ENCODE peak calls at places on chromosomes 7 and 10, in ten cellular contexts. N is OCI-LY7, O is astrocyte of the spinal cord, V is WTC11, K is Panc1, U is BE2C, I is WERI-Rb-1, G is Peyer's patch, D is neural crest cell, Q is nephron progenitor cell. X is an unnamed sample.
A peak's percentile ranks its signal among the peaks of the same experiment; 100 is the strongest.

GRCh38 chr10:115745943-115746342 is 527.1 kb downstream of the GFRA1 start:
- DNase-seq in V (no peak), I (no peak), U (no peak), N (no peak), Q (no peak), G (no peak), O (no peak), K (no peak), D (no peak), X (no peak)

GRCh38 chr7:47819054-47819920 is 129.0 kb downstream of the PKD1L1 start:
- DNase-seq in O (peak; percentile 83), U (peak; percentile 75), G (peak; percentile 69), D (peak; percentile 79), N (peak; percentile 80), Q (peak; percentile 79), K (peak; percentile 82), I (peak; percentile 49), V (peak; percentile 64), X (no peak)

GRCh38 chr10:14023612-14024348 is 306.9 kb downstream of the FRMD4A start:
- DNase-seq in O (no peak), G (no peak), N (no peak), V (no peak), U (no peak), Q (no peak), K (no peak), D (no peak), I (no peak), X (no peak)

GRCh38 chr7:130896051-130896881 is 162.3 kb upstream of the KLF14 start:
- DNase-seq in N (no peak), U (no peak), G (no peak), V (no peak), K (peak; percentile 72), I (no peak), O (no peak), D (no peak), Q (no peak), X (no peak)

GRCh38 chr10:72691470-72692056 is 380 bp upstream of the MCU start:
- DNase-seq in U (no peak), Q (no peak), K (peak; percentile 77), N (no peak), I (no peak), D (no peak), G (no peak), O (no peak), V (no peak), X (no peak)

GRCh38 chr10:74432841-74433594 is 282.0 kb downstream of the ADK start:
- DNase-seq in Q (no peak), D (no peak), K (no peak), N (no peak), U (no peak), I (no peak), G (no peak), V (no peak), O (peak; percentile 60), X (no peak)

GRCh38 chr10:72204296-72204695 is 11.5 kb upstream of the ANAPC16 start:
- DNase-seq in K (no peak), V (no peak), Q (no peak), D (no peak), N (no peak), U (no peak), I (no peak), O (no peak), G (no peak), X (no peak)

GRCh38 chr10:29522038-29522855 is 112.5 kb downstream of the SVIL start:
- DNase-seq in V (no peak), U (no peak), N (no peak), K (no peak), I (no peak), O (peak; percentile 71), Q (no peak), G (no peak), D (no peak), X (no peak)

GRCh38 chr10:132550366-132551092 is 12.9 kb downstream of the INPP5A start:
- DNase-seq in N (peak; percentile 51), V (no peak), G (no peak), Q (no peak), I (no peak), K (no peak), O (no peak), D (no peak), U (no peak), X (no peak)

GRCh38 chr10:43067391-43068135 is 9.3 kb upstream of the RET start:
- DNase-seq in I (no peak), Q (no peak), O (no peak), N (no peak), G (no peak), K (no peak), D (no peak), V (no peak), U (peak; percentile 25), X (no peak)

GRCh38 chr10:91006752-91007346 is 86.0 kb upstream of the ANKRD1 start:
- DNase-seq in G (no peak), D (no peak), K (no peak), O (no peak), Q (no peak), U (no peak), N (peak; percentile 23), V (no peak), I (no peak), X (no peak)

GRCh38 chr10:86653379-86653778 is 968 bp upstream of the OPN4 start:
- DNase-seq in K (no peak), I (no peak), D (no peak), O (no peak), V (no peak), U (no peak), G (no peak), Q (no peak), N (no peak), X (peak; percentile 23)

GRCh38 chr7:116165717-116166116 is 44.6 kb upstream of the TES start:
- DNase-seq in N (no peak), U (no peak), V (no peak), D (no peak), I (no peak), O (no peak), Q (no peak), K (no peak), G (no peak), X (peak; percentile 62)

GRCh38 chr7:116162236-116162635 is 48.1 kb upstream of the TES start:
- DNase-seq in O (no peak), U (no peak), D (no peak), I (no peak), Q (no peak), G (no peak), N (no peak), V (no peak), K (no peak), X (no peak)

GRCh38 chr7:116161733-116162132 is 48.6 kb upstream of the TES start:
- DNase-seq in K (no peak), D (no peak), G (no peak), Q (no peak), N (no peak), I (no peak), V (no peak), U (no peak), O (no peak), X (no peak)

GRCh38 chr7:116164552-116164951 is 45.8 kb upstream of the TES start:
- DNase-seq in I (no peak), D (no peak), V (no peak), Q (no peak), U (no peak), O (no peak), G (no peak), N (no peak), K (no peak), X (no peak)

DNA sequence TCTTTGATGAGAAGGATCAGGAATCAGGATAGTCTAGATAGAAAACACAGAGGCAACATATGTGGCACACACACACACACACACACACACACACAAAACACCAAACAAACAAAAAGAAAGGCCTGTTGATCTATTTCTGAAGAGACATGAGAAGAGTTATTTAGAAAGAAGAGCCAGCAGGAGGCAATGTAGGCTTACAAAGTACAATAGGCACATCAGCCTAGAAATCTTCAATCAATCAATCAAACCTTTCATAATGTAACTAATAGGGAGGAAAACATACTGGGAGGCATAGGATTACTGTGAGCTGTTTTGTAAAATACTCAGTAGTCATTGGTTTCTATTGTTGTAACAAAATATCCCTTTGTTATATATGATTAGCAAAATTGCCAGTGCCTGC is 47.3 kb upstream of the TES start:
- DNase-seq in I (no peak), V (no peak), Q (no peak), N (no peak), U (no peak), G (no peak), D (no peak), K (no peak), O (no peak), X (no peak)
- TF ChIP-seq CTCF in I (no peak), V (no peak), Q (no peak), N (no peak), U (no peak), G (no peak), D (no peak), K (peak; percentile 34), O (no peak), X (no peak)

DNA sequence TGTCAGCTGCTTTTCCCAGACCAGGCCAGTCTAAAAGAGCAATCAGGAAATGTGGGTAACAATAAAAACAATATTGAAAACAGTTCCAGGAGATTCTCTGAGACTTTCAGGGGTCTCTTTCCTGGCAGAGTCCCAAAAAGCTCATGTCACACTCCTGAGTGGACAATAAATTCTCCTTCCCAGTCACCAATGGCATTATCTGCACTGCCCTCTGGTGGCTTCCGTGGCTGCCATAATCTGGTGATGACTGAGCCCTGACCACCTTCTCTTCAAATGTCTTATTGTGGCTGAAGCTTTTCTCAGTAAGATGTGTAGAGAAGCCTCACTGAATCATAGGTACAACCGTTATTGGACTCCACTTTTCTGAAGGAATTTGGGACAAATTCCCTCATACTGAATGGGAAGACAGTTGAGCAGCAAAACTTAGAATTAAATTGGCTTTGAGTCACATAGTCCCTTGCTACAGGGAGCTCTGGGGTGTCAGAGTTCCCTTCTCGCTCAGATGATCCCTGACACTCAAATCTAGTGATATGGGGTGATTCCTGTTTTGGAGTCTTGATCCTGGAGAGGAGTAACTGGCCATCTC is 24.4 kb upstream of the ASAH2 start:
- DNase-seq in Q (peak; percentile 43), O (no peak), K (peak; percentile 13), G (peak; percentile 68), D (peak; percentile 28), V (peak; percentile 45), I (peak; percentile 23), U (peak; percentile 43), N (peak; percentile 49), X (no peak)
- TF ChIP-seq CTCF in Q (peak; percentile 49), O (peak; percentile 65), K (peak; percentile 84), G (peak; percentile 72), D (peak; percentile 63), V (no peak), I (peak; percentile 46), U (peak; percentile 70), N (peak; percentile 86), X (peak; percentile 62)

DNA sequence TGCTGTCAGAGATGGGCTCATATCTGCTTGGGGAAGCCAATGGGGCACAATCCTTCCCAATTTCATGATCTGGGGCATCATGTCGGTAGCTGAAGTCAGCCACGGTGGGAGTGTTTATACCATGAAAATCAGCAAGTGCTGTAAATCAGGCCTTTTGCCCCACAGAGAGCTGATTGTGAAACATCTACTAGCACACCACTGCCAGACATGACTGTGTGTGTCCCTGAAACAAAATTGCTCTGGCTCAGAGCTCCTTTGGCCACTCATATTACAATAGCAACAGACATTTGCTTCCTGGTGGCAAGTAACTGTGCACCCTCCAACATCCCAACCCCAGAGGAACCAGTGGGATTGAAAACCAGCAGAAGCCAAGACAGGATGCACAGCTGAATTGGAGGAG is 23.7 kb downstream of the GPR26 start:
- DNase-seq in G (no peak), O (no peak), I (no peak), V (no peak), D (no peak), Q (no peak), N (no peak), K (no peak), U (no peak), X (no peak)
- TF ChIP-seq CTCF in G (no peak), O (no peak), I (no peak), V (no peak), D (no peak), Q (no peak), N (no peak), K (no peak), U (no peak), X (no peak)

GRCh38 chr10:102113261-102113955 is 6.8 kb downstream of the LDB1 start:
- DNase-seq in K (no peak), G (no peak), D (no peak), U (no peak), I (no peak), Q (no peak), V (no peak), O (no peak), N (no peak), X (no peak)
- TF ChIP-seq CTCF in K (no peak), G (no peak), D (no peak), U (no peak), I (no peak), Q (no peak), V (no peak), O (no peak), N (no peak), X (no peak)

X was measured in CD14-positive monocyte.